ENCODE peak calls at places on chromosomes 4 and X, in four cellular contexts. Z is esophagus squamous epithelium, Q is fibroblast of pulmonary artery, C is right lobe of liver. T is an unnamed sample.
A peak's percentile ranks its signal among the peaks of the same experiment; 100 is the strongest.

GRCh38 chrX:151816914-151817313 is 82.4 kb downstream of the CNGA2 start:
- DNase-seq in Z (no peak), C (no peak), Q (no peak), T (no peak)

GRCh38 chr4:177737387-177737965 is 295.2 kb upstream of the AGA start:
- DNase-seq in Q (no peak), C (no peak), Z (no peak), T (peak; percentile 2)

GRCh38 chr4:92129408-92129994 is 174.3 kb upstream of the GRID2 start:
- DNase-seq in Q (no peak), Z (no peak), C (no peak), T (no peak)

GRCh38 chr4:122921971-122922876 is at the start of gene NUDT6:
- DNase-seq in Z (no peak), C (peak; percentile 83), Q (peak; percentile 75), T (peak; percentile 69)

GRCh38 chr4:74874785-74875367 is 58.0 kb upstream of the PARM1 start:
- DNase-seq in C (no peak), Q (peak; percentile 89), Z (no peak), T (peak; percentile 86)

GRCh38 chr4:176376032-176376614 is 56.4 kb downstream of the SPCS3 start:
- DNase-seq in Z (no peak), Q (peak; percentile 61), C (no peak), T (peak; percentile 26)

GRCh38 chr4:89653012-89653411 is 183.9 kb downstream of the SNCA start:
- DNase-seq in Z (no peak), C (no peak), Q (no peak), T (no peak)

GRCh38 chr4:184282251-184282713 is 64.6 kb upstream of the ENPP6 start:
- DNase-seq in Q (no peak), Z (no peak), C (peak; percentile 67), T (no peak)

GRCh38 chrX:134601240-134601639 is 57.0 kb downstream of the PLAC1 start:
- DNase-seq in Q (peak; percentile 36), Z (no peak), C (no peak), T (no peak)

GRCh38 chrX:70172226-70172625 is 5.1 kb upstream of the DGAT2L6 start:
- DNase-seq in Q (no peak), C (no peak), Z (no peak), T (no peak)

GRCh38 chrX:2703991-2704369 is 12.9 kb downstream of the CD99 start:
- DNase-seq in Z (no peak), Q (peak; percentile 65), C (no peak), T (peak; percentile 36)

GRCh38 chr4:98781641-98782348 is 123.4 kb upstream of the TSPAN5 start:
- DNase-seq in C (no peak), Z (no peak), Q (no peak), T (no peak)

GRCh38 chr4:15469402-15470148 is at the start of gene CC2D2A:
- DNase-seq in C (no peak), Z (no peak), Q (peak; percentile 77), T (peak; percentile 64)

GRCh38 chrX:154097003-154097596 is 417 bp downstream of the MECP2 start:
- DNase-seq in Q (peak; percentile 63), Z (no peak), C (peak; percentile 78), T (peak; percentile 65)

GRCh38 chr4:70463335-70463734 is 8.7 kb upstream of the MUC7 start:
- DNase-seq in Z (no peak), Q (no peak), C (no peak), T (no peak)

GRCh38 chrX:106862972-106863688 is 40.0 kb downstream of the RIPPLY1 start:
- DNase-seq in C (no peak), Q (peak; percentile 10), Z (no peak), T (peak; percentile 1)

GRCh38 chr4:532588-533317 is 33.7 kb downstream of the PIGG start:
- DNase-seq in C (no peak), Z (no peak), Q (no peak), T (no peak)

GRCh38 chrX:2676794-2677675 is 14.1 kb upstream of the CD99 start:
- DNase-seq in Z (no peak), Q (no peak), C (no peak), T (no peak)

GRCh38 chrX:154464806-154465365 is 6.8 kb downstream of the PLXNA3 start:
- DNase-seq in Z (no peak), C (no peak), Q (no peak), T (no peak)

GRCh38 chr4:74501579-74501978 is 56.6 kb downstream of the AREG start:
- DNase-seq in Z (no peak), Q (peak; percentile 75), C (no peak), T (peak; percentile 93)

GRCh38 chrX:38839269-38839668 is 38.0 kb downstream of the MID1IP1 start:
- DNase-seq in C (no peak), Q (no peak), Z (no peak), T (no peak)

GRCh38 chr4:152316969-152317368 is 218.9 kb downstream of the FBXW7 start:
- DNase-seq in C (no peak), Z (no peak), Q (peak; percentile 8), T (no peak)

GRCh38 chr4:105191621-105192210 is 45.0 kb downstream of the TET2 start:
- DNase-seq in Q (peak; percentile 53), C (no peak), Z (no peak), T (peak; percentile 23)

GRCh38 chr4:119785963-119786362 is 157.4 kb upstream of the PDE5A start:
- DNase-seq in C (no peak), Q (peak; percentile 43), Z (no peak), T (peak; percentile 47)

GRCh38 chr4:1170805-1171305 is 1.5 kb downstream of the SPON2 start:
- DNase-seq in Z (no peak), Q (no peak), C (peak; percentile 50), T (no peak)

GRCh38 chr4:152422817-152423320 is 113.0 kb downstream of the FBXW7 start:
- DNase-seq in C (no peak), Q (no peak), Z (no peak), T (no peak)

GRCh38 chrX:51795136-51795535 is 51.9 kb downstream of the GSPT2 start:
- DNase-seq in C (no peak), Z (no peak), Q (no peak), T (no peak)

GRCh38 chr4:148243837-148244236 is 198.4 kb downstream of the NR3C2 start:
- DNase-seq in C (no peak), Q (no peak), Z (no peak), T (no peak)

GRCh38 chr4:182337366-182337765 is 94.2 kb downstream of the TENM3 start:
- DNase-seq in C (no peak), Z (no peak), Q (no peak), T (no peak)

GRCh38 chr4:185654965-185655554 is 119.8 kb upstream of the PDLIM3 start:
- DNase-seq in C (no peak), Q (no peak), Z (no peak), T (no peak)
- TF ChIP-seq CTCF in C (no peak), Q (no peak), Z (no peak), T (no peak)

GRCh38 chr4:40927108-40927507 is 177.4 kb downstream of the NSUN7 start:
- DNase-seq in Z (no peak), Q (no peak), C (no peak), T (no peak)

GRCh38 chr4:40923326-40924095 is 173.8 kb downstream of the NSUN7 start:
- DNase-seq in Q (no peak), C (no peak), Z (no peak), T (no peak)

GRCh38 chr4:40924096-40924792 is 174.5 kb downstream of the NSUN7 start:
- DNase-seq in Q (peak; percentile 67), C (peak; percentile 75), Z (no peak), T (peak; percentile 59)

GRCh38 chr4:40924793-40925117 is 175.0 kb downstream of the NSUN7 start:
- DNase-seq in C (no peak), Z (no peak), Q (no peak), T (no peak)
- TF ChIP-seq CTCF in C (no peak), Z (no peak), Q (no peak), T (no peak)

GRCh38 chr4:174181827-174182226 is 101.6 kb downstream of the FBXO8 start:
- DNase-seq in C (no peak), Q (no peak), Z (no peak), T (no peak)
- TF ChIP-seq CTCF in C (no peak), Q (no peak), Z (no peak), T (peak; percentile 7)

GRCh38 chrX:74614193-74614909 is at the start of gene RLIM:
- DNase-seq in Z (peak; percentile 79), Q (peak; percentile 97), C (peak; percentile 95), T (peak; percentile 97)

GRCh38 chrX:74613350-74614192 is 853 bp downstream of the RLIM start:
- DNase-seq in Z (no peak), Q (peak; percentile 52), C (no peak), T (peak; percentile 51)
- TF ChIP-seq CTCF in Z (no peak), Q (no peak), C (no peak), T (no peak)

T was measured in fibroblast of villous mesenchyme.